ENCODE peak calls at places on chromosomes 1 and 21, in six cellular contexts. P, B, D, L, Q and Y are unnamed samples.

GRCh38 chr1:218480691-218481099 is 135.6 kb downstream of the TGFB2 start:
- DNase-seq in P (no peak), B (no peak), D (no peak), L (no peak), Q (no peak), Y (no peak)

GRCh38 chr1:39704757-39705156 is 13.5 kb upstream of the HPCAL4 start:
- DNase-seq in P (no peak), B (no peak), D (no peak), L (no peak), Q (no peak), Y (no peak)

GRCh38 chr1:117210831-117211261 is at the start of gene VTCN1:
- DNase-seq in P (no peak), B (no peak), D (peak; percentile 62), L (no peak), Q (no peak), Y (no peak)

GRCh38 chr1:166184897-166185296 is 18.1 kb upstream of the FAM78B start:
- DNase-seq in P (no peak), B (no peak), D (no peak), L (no peak), Q (no peak), Y (no peak)

GRCh38 chr1:200969726-200970521 is 53.6 kb downstream of the KIF21B start:
- DNase-seq in P (no peak), B (peak; percentile 60), D (no peak), L (no peak), Q (no peak), Y (peak; percentile 88)

GRCh38 chr21:25607812-25608737 is 794 bp upstream of the MRPL39 start:
- DNase-seq in P (peak; percentile 83), B (peak; percentile 66), D (peak; percentile 94), L (peak; percentile 88), Q (peak; percentile 47), Y (peak; percentile 79)

GRCh38 chr1:47660622-47661021 is 222.8 kb downstream of the FOXD2 start:
- DNase-seq in P (no peak), B (no peak), D (no peak), L (no peak), Q (no peak), Y (no peak)

GRCh38 chr1:204418174-204419063 is 6.8 kb upstream of the PPP1R15B start:
- DNase-seq in P (no peak), B (no peak), D (no peak), L (no peak), Q (no peak), Y (peak; percentile 55)

GRCh38 chr1:155016231-155016831 is 13.7 kb downstream of the ZBTB7B start:
- DNase-seq in P (no peak), B (no peak), D (no peak), L (no peak), Q (no peak), Y (no peak)

GRCh38 chr1:21614419-21615115 is 54.6 kb downstream of the RAP1GAP start:
- DNase-seq in P (no peak), B (no peak), D (no peak), L (no peak), Q (no peak), Y (no peak)

GRCh38 chr1:244968431-244968830 is 104.1 kb upstream of the HNRNPU start:
- DNase-seq in P (no peak), B (no peak), D (no peak), L (no peak), Q (no peak), Y (no peak)

GRCh38 chr1:83999316-83999819 is 436 bp upstream of the TTLL7 start:
- DNase-seq in P (peak; percentile 72), B (peak; percentile 86), D (no peak), L (peak; percentile 89), Q (peak; percentile 44), Y (peak; percentile 76)

GRCh38 chr1:1680912-1681273 is 11.7 kb downstream of the SLC35E2B start:
- DNase-seq in P (no peak), B (no peak), D (no peak), L (no peak), Q (no peak), Y (no peak)

GRCh38 chr1:3349968-3350299 is 104.5 kb upstream of the ARHGEF16 start:
- DNase-seq in P (no peak), B (no peak), D (no peak), L (no peak), Q (no peak), Y (no peak)

GRCh38 chr1:201377611-201378092 is at the start of gene TNNT2:
- DNase-seq in P (no peak), B (no peak), D (no peak), L (no peak), Q (no peak), Y (no peak)

GRCh38 chr21:44697811-44698734 is 1.1 kb downstream of the KRTAP10-12 start:
- DNase-seq in P (no peak), B (no peak), D (peak; percentile 88), L (no peak), Q (no peak), Y (peak; percentile 21)

GRCh38 chr21:38920631-38921398 is 115.1 kb downstream of the ETS2 start:
- DNase-seq in P (no peak), B (no peak), D (no peak), L (peak; percentile 61), Q (no peak), Y (no peak)

GRCh38 chr1:201456499-201457309 is 12.3 kb downstream of the PHLDA3 start:
- DNase-seq in P (peak; percentile 92), B (no peak), D (no peak), L (peak; percentile 90), Q (no peak), Y (no peak)

GRCh38 chr1:180114546-180114945 is 40.1 kb upstream of the QSOX1 start:
- DNase-seq in P (no peak), B (no peak), D (no peak), L (no peak), Q (no peak), Y (no peak)

GRCh38 chr1:230977781-230978490 is 725 bp downstream of the TTC13 start:
- DNase-seq in P (peak; percentile 25), B (peak; percentile 52), D (no peak), L (peak; percentile 40), Q (no peak), Y (peak; percentile 35)